ENCODE peak calls at places on chromosomes 11 and 22, in eight cellular contexts. P is stimulated activated CD4-positive, alpha-beta T cell treated with anti-CD3 and anti-CD28 coated beads, Interleukin-15, amount 100 ng/mL, for 48 hours; G is fibroblast of lung; Q is EL; I is WTC11; A is G401; D is body of pancreas; B is H54. H is an unnamed sample.

GRCh38 chr11:66868726-66869291 is 11.9 kb downstream of the LRFN4 start:
- DNase-seq in I (peak), P (peak), Q (no peak), G (peak), D (peak), A (no peak), B (no peak), H (no peak)

GRCh38 chr11:17386331-17387084 is 2.0 kb downstream of the KCNJ11 start:
- DNase-seq in D (peak), Q (peak), G (peak), P (peak), I (peak), A (peak), B (peak), H (peak)

GRCh38 chr11:100574894-100575769 is 112.0 kb upstream of the ARHGAP42 start:
- DNase-seq in A (peak), Q (peak), P (no peak), B (no peak), I (no peak), D (no peak), G (peak), H (no peak)

GRCh38 chr11:15071556-15072255 is 1.7 kb upstream of the CALCB start:
- DNase-seq in G (no peak), Q (no peak), P (no peak), A (no peak), B (no peak), I (no peak), D (no peak), H (no peak)

GRCh38 chr11:7904910-7905309 is 26.2 kb downstream of the OR10A6 start:
- DNase-seq in B (no peak), I (no peak), Q (peak), P (no peak), A (peak), D (no peak), G (peak), H (peak)

GRCh38 chr11:34773211-34773610 is 143.0 kb downstream of the APIP start:
- DNase-seq in Q (no peak), P (no peak), G (peak), D (no peak), A (no peak), I (no peak), B (no peak), H (no peak)

GRCh38 chr22:35938226-35938625 is 90.4 kb downstream of the RBFOX2 start:
- DNase-seq in P (no peak), G (no peak), B (no peak), D (no peak), A (no peak), Q (no peak), I (no peak), H (no peak)

GRCh38 chr11:58640386-58641023 is 18.0 kb downstream of the CNTF start:
- DNase-seq in G (no peak), I (no peak), Q (no peak), D (no peak), P (no peak), A (no peak), B (no peak), H (no peak)

GRCh38 chr22:30245985-30246901 is at the start of gene LIF:
- DNase-seq in I (peak), B (no peak), D (no peak), P (peak), Q (peak), G (peak), A (no peak), H (peak)

GRCh38 chr11:47258317-47258902 is 614 bp downstream of the NR1H3 start:
- DNase-seq in D (no peak), Q (no peak), B (no peak), I (no peak), A (no peak), G (no peak), P (no peak), H (no peak)

GRCh38 chr22:36817429-36817783 is 571 bp upstream of the PVALB start:
- DNase-seq in D (no peak), G (no peak), Q (no peak), P (no peak), B (no peak), A (no peak), I (no peak), H (no peak)

GRCh38 chr11:94934362-94934761 is 39.0 kb downstream of the CWC15 start:
- DNase-seq in B (no peak), G (peak), P (no peak), D (no peak), A (peak), Q (peak), I (no peak), H (peak)

GRCh38 chr11:110289472-110289871 is 6.9 kb downstream of the RDX start:
- DNase-seq in G (peak), Q (no peak), A (no peak), P (no peak), D (no peak), B (no peak), I (no peak), H (no peak)

GRCh38 chr11:12606597-12606996 is 67.6 kb upstream of the TEAD1 start:
- DNase-seq in P (no peak), D (no peak), I (no peak), A (no peak), Q (peak), B (no peak), G (peak), H (peak)

GRCh38 chr11:61694971-61695706 is 14.9 kb downstream of the DAGLA start:
- DNase-seq in I (no peak), A (peak), B (no peak), G (no peak), Q (no peak), D (peak), P (no peak), H (no peak)

GRCh38 chr11:130151196-130151595 is 8.4 kb upstream of the ST14 start:
- DNase-seq in G (no peak), I (no peak), Q (no peak), D (no peak), P (no peak), B (no peak), A (no peak), H (no peak)

GRCh38 chr22:19772673-19773469 is 12.3 kb downstream of the TBX1 start:
- DNase-seq in P (no peak), I (peak), Q (no peak), G (no peak), B (no peak), D (no peak), A (no peak), H (no peak)

GRCh38 chr22:47591016-47591415 is 828.6 kb downstream of the TBC1D22A start:
- DNase-seq in I (no peak), P (no peak), Q (no peak), B (no peak), D (no peak), G (no peak), A (no peak), H (no peak)

GRCh38 chr11:418343-419247 is 3.8 kb upstream of the SIGIRR start:
- DNase-seq in B (no peak), G (no peak), Q (no peak), A (no peak), P (no peak), D (peak), I (no peak), H (no peak)

GRCh38 chr11:29435421-29435820 is 581.4 kb downstream of the KCNA4 start:
- DNase-seq in A (no peak), G (peak), Q (no peak), P (no peak), D (no peak), I (no peak), B (no peak), H (no peak)

GRCh38 chr11:116224154-116224888 is 548.5 kb downstream of the BUD13 start:
- DNase-seq in P (peak), B (peak), G (peak), A (peak), D (peak), I (peak), Q (peak), H (peak)

GRCh38 chr11:86034710-86035109 is 34.2 kb downstream of the PICALM start:
- DNase-seq in A (no peak), Q (no peak), P (no peak), G (no peak), D (no peak), B (no peak), I (no peak), H (no peak)

H was measured in AG08396.